ENCODE peak calls at places on chromosomes 12 and 14, in four cellular contexts. R, D, N and T are unnamed samples.

GRCh38 chr12:80400591-80400991 is 43.4 kb upstream of the PTPRQ start:
- DNase-seq in N (no peak), R (peak), D (no peak), T (peak)

GRCh38 chr12:40224439-40225291 is at the start of gene LRRK2:
- DNase-seq in R (peak), N (peak), D (peak), T (peak)

GRCh38 chr12:99619389-99620158 is 28.0 kb upstream of the GARIN6 start:
- DNase-seq in N (peak), R (peak), D (no peak), T (no peak)

GRCh38 chr14:54230645-54231044 is 166.2 kb upstream of the CDKN3 start:
- DNase-seq in N (no peak), D (no peak), R (no peak), T (no peak)

GRCh38 chr14:67421356-67422224 is 9.6 kb upstream of the PLEK2 start:
- DNase-seq in N (no peak), D (no peak), R (no peak), T (no peak)

GRCh38 chr12:27198036-27198435 is 46.0 kb upstream of the STK38L start:
- DNase-seq in D (no peak), N (peak), R (peak), T (no peak)

GRCh38 chr14:67942311-67942710 is 122.7 kb downstream of the RAD51B start:
- DNase-seq in D (no peak), N (peak), R (no peak), T (no peak)

GRCh38 chr14:67618617-67619063 is 1.1 kb upstream of the ARG2 start:
- DNase-seq in R (peak), D (peak), N (peak), T (no peak)

GRCh38 chr14:103372552-103373304 is 12.5 kb upstream of the MARK3 start:
- DNase-seq in R (peak), D (peak), N (peak), T (no peak)